ENCODE peak calls at places on chromosomes 12 and 14, in eight cellular contexts. S, J, D, Y, P, N, L and Q are unnamed samples.

GRCh38 chr14:64879635-64880381 is at the start of gene SPTB:
- DNase-seq in Y (no peak), J (no peak), S (no peak), D (no peak), P (no peak), N (no peak), L (peak; percentile 78), Q (peak; percentile 10)

GRCh38 chr14:70726651-70727375 is 82.5 kb downstream of the MAP3K9 start:
- DNase-seq in P (no peak), Y (no peak), D (no peak), L (no peak), S (no peak), N (no peak), J (no peak), Q (no peak)

GRCh38 chr12:42299392-42300308 is 26.2 kb downstream of the ZCRB1 start:
- DNase-seq in J (no peak), Y (no peak), N (no peak), S (peak; percentile 80), D (peak; percentile 82), P (no peak), L (peak; percentile 55), Q (no peak)

GRCh38 chr14:94681300-94682060 is 69.3 kb downstream of the SERPINA3 start:
- DNase-seq in L (no peak), D (peak; percentile 30), S (peak; percentile 42), P (no peak), J (no peak), Y (no peak), N (peak; percentile 8), Q (peak; percentile 59)

GRCh38 chr14:92863281-92863680 is 59.7 kb upstream of the CHGA start:
- DNase-seq in J (no peak), P (no peak), L (no peak), D (no peak), Y (no peak), S (no peak), N (no peak), Q (no peak)

GRCh38 chr12:91947459-91947858 is 198.2 kb downstream of the BTG1 start:
- DNase-seq in P (no peak), S (no peak), D (no peak), J (no peak), Y (no peak), L (no peak), N (no peak), Q (no peak)

GRCh38 chr12:90899456-90900182 is 55.4 kb downstream of the CCER1 start:
- DNase-seq in N (no peak), D (peak; percentile 64), S (peak; percentile 64), Y (no peak), P (no peak), L (no peak), J (no peak), Q (peak; percentile 11)

GRCh38 chr12:95204141-95204866 is 13.0 kb downstream of the FGD6 start:
- DNase-seq in N (peak; percentile 70), Y (no peak), D (peak; percentile 95), S (peak; percentile 95), J (no peak), L (no peak), P (peak; percentile 38), Q (peak; percentile 96)

GRCh38 chr12:131085125-131085815 is 131.6 kb downstream of the ADGRD1 start:
- DNase-seq in Y (no peak), N (no peak), S (no peak), P (no peak), L (no peak), J (no peak), D (no peak), Q (no peak)

GRCh38 chr12:92466391-92467305 is 236.1 kb upstream of the PLEKHG7 start:
- DNase-seq in J (no peak), P (no peak), S (peak; percentile 62), D (peak; percentile 24), L (no peak), N (no peak), Y (no peak), Q (no peak)

GRCh38 chr12:44589697-44590096 is 286.4 kb downstream of the NELL2 start:
- DNase-seq in P (no peak), N (no peak), L (no peak), S (no peak), Y (no peak), D (peak; percentile 22), J (no peak), Q (peak; percentile 44)

GRCh38 chr12:24838531-24838950 is 110.4 kb downstream of the BCAT1 start:
- DNase-seq in Y (peak; percentile 92), D (peak; percentile 84), J (no peak), L (peak; percentile 34), S (peak; percentile 87), P (no peak), N (peak; percentile 88), Q (no peak)

GRCh38 chr12:6312529-6313325 is 2.2 kb downstream of the PLEKHG6 start:
- DNase-seq in D (no peak), J (no peak), N (no peak), S (no peak), L (peak; percentile 81), P (peak; percentile 62), Y (no peak), Q (peak; percentile 68)

GRCh38 chr14:99322731-99323599 is 51.0 kb upstream of the BCL11B start:
- DNase-seq in D (no peak), J (no peak), L (peak; percentile 5), Y (no peak), N (no peak), S (no peak), P (peak; percentile 18), Q (no peak)

GRCh38 chr12:72472350-72472749 is 200.2 kb downstream of the TRHDE start:
- DNase-seq in L (no peak), N (no peak), J (no peak), Y (no peak), P (no peak), S (no peak), D (no peak), Q (no peak)

GRCh38 chr12:54352891-54353874 is 11.1 kb downstream of the GPR84 start:
- DNase-seq in D (peak; percentile 64), L (no peak), Y (no peak), S (peak; percentile 72), N (no peak), J (no peak), P (no peak), Q (no peak)

GRCh38 chr14:34888186-34888585 is 13.0 kb upstream of the BAZ1A start:
- DNase-seq in J (no peak), D (no peak), N (no peak), Y (no peak), P (no peak), S (no peak), L (no peak), Q (no peak)

GRCh38 chr12:56753566-56753965 is 1.4 kb upstream of the PRIM1 start:
- DNase-seq in D (no peak), L (no peak), Y (no peak), J (no peak), N (no peak), P (no peak), S (no peak), Q (no peak)

GRCh38 chr12:56749853-56750252 is 2.3 kb downstream of the PRIM1 start:
- DNase-seq in J (no peak), D (no peak), L (no peak), N (no peak), Y (no peak), P (no peak), S (no peak), Q (no peak)

GRCh38 chr12:56749364-56749763 is 2.8 kb downstream of the PRIM1 start:
- DNase-seq in S (no peak), L (no peak), D (no peak), Y (no peak), P (no peak), N (no peak), J (no peak), Q (no peak)

DNA sequence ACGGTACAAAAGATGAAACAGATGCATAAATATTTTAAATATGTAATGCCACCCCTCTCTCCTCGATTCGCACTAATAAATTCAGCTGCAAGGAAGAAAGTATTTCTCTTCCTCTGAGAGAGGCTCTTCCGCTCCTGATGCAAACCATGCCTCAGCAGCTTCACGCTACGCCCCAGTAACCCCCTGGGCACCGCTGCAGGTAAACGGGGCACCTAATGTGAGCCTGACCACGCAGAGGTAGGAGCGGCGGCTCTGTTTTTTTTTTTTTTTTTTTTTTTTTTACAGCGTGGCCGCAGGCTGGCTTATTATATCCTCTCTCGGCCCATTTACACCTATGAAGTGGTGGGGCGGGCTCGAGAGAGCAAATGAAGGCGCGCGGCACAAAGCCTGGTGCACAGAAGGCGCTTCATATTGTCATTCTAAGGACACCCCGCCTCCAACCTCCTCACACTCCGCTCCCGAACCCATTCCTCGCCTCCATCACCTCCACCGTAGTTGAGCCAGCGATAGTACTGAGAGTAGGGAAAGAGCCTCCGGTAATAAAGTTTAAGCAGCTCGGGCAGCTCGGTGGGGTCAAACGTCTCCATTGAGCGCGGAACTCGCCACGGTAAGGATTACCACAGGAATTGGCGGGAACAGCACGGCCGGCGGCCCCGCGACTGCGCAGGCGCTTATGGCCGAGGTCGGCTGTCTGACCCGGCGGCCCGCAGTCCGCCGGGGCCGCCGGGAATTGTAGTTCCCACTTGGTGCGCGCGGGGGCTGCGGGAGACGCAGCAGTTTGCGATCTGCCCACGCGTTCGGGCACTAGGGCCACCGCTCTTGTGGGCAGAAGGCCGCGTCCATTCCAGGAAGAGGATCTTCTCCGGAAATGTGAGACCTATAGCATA is at the start of gene PRIM1:
- DNase-seq in S (peak; percentile 66), Y (peak; percentile 39), D (peak; percentile 70), N (no peak), L (peak; percentile 90), J (peak; percentile 24), P (peak; percentile 84), Q (peak; percentile 93)
- TF ChIP-seq CTCF in S (no peak), Y (no peak), D (peak; percentile 25), N (no peak), L (no peak), J (peak; percentile 44), P (no peak), Q (no peak)

GRCh38 chr14:24817638-24818053 is 183.7 kb upstream of the GZMB start:
- DNase-seq in N (no peak), Y (no peak), P (no peak), J (no peak), L (no peak), D (no peak), S (peak; percentile 52), Q (no peak)
- TF ChIP-seq CTCF in N (peak; percentile 73), Y (peak; percentile 54), P (no peak), J (no peak), L (no peak), D (peak; percentile 52), S (peak; percentile 62), Q (no peak)

DNA sequence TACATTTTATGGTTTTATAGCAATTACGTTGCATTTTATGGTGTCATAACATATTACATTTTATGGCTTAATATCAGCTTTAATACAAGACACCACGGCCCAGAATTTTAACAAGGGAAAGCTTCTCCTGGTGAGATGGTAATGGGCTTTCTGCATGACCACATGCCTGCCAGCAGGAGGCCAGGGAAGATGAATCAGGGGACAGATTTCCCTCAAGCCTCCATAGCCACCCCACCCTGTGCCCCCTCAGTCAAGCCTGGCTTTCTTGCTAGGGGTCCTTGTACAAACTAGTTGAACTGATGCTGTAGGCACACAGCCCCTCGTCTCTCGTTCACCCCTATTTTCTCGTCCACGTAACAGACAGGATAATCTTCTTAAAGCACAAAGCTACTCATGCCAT is 56.6 kb downstream of the HSPB8 start:
- DNase-seq in P (no peak), L (no peak), D (no peak), J (no peak), Y (no peak), S (no peak), N (no peak), Q (no peak)
- TF ChIP-seq CTCF in P (no peak), L (no peak), D (no peak), J (no peak), Y (no peak), S (peak; percentile 10), N (no peak), Q (no peak)

GRCh38 chr12:105369014-105369413 is 38.5 kb downstream of the C12orf75 start:
- DNase-seq in Y (peak; percentile 54), D (peak; percentile 79), P (no peak), N (peak; percentile 56), S (peak; percentile 84), J (no peak), L (no peak), Q (no peak)
- TF ChIP-seq CTCF in Y (peak; percentile 37), D (peak; percentile 32), P (no peak), N (peak; percentile 44), S (peak; percentile 46), J (no peak), L (no peak), Q (no peak)